ENCODE peak calls at places on chromosomes 16 and 17, in eight cellular contexts. S, H, P, Z, O, Y, N and C are unnamed samples.

GRCh38 chr16:11471548-11471947 is 115.2 kb downstream of the LITAF start:
- DNase-seq in H (no peak), O (no peak), P (no peak), Y (no peak), Z (no peak), S (no peak), N (no peak), C (no peak)

GRCh38 chr16:51359141-51359960 is 208.3 kb upstream of the SALL1 start:
- DNase-seq in O (peak; percentile 7), H (peak; percentile 19), P (no peak), Z (no peak), N (no peak), S (peak; percentile 39), Y (no peak), C (peak; percentile 34)

GRCh38 chr16:21638573-21638975 is 13.8 kb downstream of the IGSF6 start:
- DNase-seq in P (no peak), O (no peak), Z (no peak), Y (no peak), H (no peak), N (peak; percentile 78), S (peak; percentile 85), C (no peak)

GRCh38 chr16:49470550-49470949 is 96.9 kb downstream of the C16orf78 start:
- DNase-seq in O (no peak), P (no peak), Z (no peak), N (no peak), Y (no peak), H (no peak), S (no peak), C (no peak)

GRCh38 chr16:2008631-2009301 is 855 bp downstream of the ZNF598 start:
- DNase-seq in S (peak; percentile 46), N (peak; percentile 66), Z (no peak), O (no peak), H (no peak), P (no peak), Y (no peak), C (no peak)

GRCh38 chr16:54939537-54940278 is 9.0 kb downstream of the IRX5 start:
- DNase-seq in N (no peak), S (no peak), O (no peak), Z (no peak), Y (no peak), P (no peak), H (peak; percentile 72), C (no peak)

GRCh38 chr17:63698886-63699637 is 863 bp downstream of the LIMD2 start:
- DNase-seq in N (peak; percentile 23), Z (no peak), S (no peak), Y (peak; percentile 83), P (no peak), O (peak; percentile 75), H (no peak), C (peak; percentile 32)

GRCh38 chr16:17211797-17212196 is 259.0 kb downstream of the XYLT1 start:
- DNase-seq in Z (no peak), S (no peak), O (no peak), P (peak; percentile 15), Y (no peak), N (no peak), H (peak; percentile 18), C (no peak)

GRCh38 chr16:68276223-68276622 is 11.9 kb downstream of the SLC7A6 start:
- DNase-seq in H (no peak), S (no peak), O (no peak), N (no peak), Y (no peak), P (no peak), Z (no peak), C (no peak)

GRCh38 chr16:77993111-77993571 is 29.2 kb upstream of the CLEC3A start:
- DNase-seq in P (no peak), O (no peak), H (no peak), Z (peak; percentile 16), Y (no peak), S (peak; percentile 2), N (peak; percentile 5), C (no peak)

GRCh38 chr17:27296427-27296979 is 2.6 kb downstream of the WSB1 start:
- DNase-seq in N (peak; percentile 85), Y (no peak), H (no peak), P (no peak), Z (peak; percentile 44), S (peak; percentile 65), O (no peak), C (no peak)

GRCh38 chr17:38660097-38661026 is 14.4 kb downstream of the EPOP start:
- DNase-seq in P (no peak), H (no peak), N (no peak), Y (no peak), O (no peak), S (no peak), Z (no peak), C (no peak)

GRCh38 chr16:49914697-49915096 is 58.8 kb upstream of the ZNF423 start:
- DNase-seq in N (no peak), S (no peak), Z (no peak), Y (no peak), O (no peak), H (no peak), P (no peak), C (no peak)

GRCh38 chr17:20234266-20234665 is 225.1 kb downstream of the SPECC1 start:
- DNase-seq in O (no peak), Y (no peak), Z (no peak), H (no peak), N (no peak), S (no peak), P (no peak), C (no peak)

GRCh38 chr17:65797809-65798208 is 236.4 kb upstream of the AXIN2 start:
- DNase-seq in N (peak; percentile 35), H (peak; percentile 15), Y (no peak), Z (no peak), O (no peak), P (no peak), S (no peak), C (no peak)

GRCh38 chr16:22813223-22813945 is 578 bp upstream of the HS3ST2 start:
- DNase-seq in P (no peak), Z (no peak), N (peak; percentile 35), O (peak; percentile 32), H (peak; percentile 95), S (peak; percentile 53), Y (no peak), C (peak; percentile 88)

GRCh38 chr17:39699818-39700147 is at the start of gene ERBB2:
- DNase-seq in O (peak; percentile 88), P (peak; percentile 57), S (peak; percentile 76), Y (no peak), N (peak; percentile 79), H (peak; percentile 66), Z (peak; percentile 31), C (peak; percentile 42)

GRCh38 chr17:17303010-17303846 is at the start of gene NT5M:
- DNase-seq in O (peak; percentile 80), Z (no peak), H (peak; percentile 85), Y (peak; percentile 87), P (no peak), N (peak; percentile 59), S (peak; percentile 66), C (peak; percentile 66)

GRCh38 chr16:84950906-84951305 is 60.4 kb downstream of the ZDHHC7 start:
- DNase-seq in O (no peak), P (no peak), S (no peak), Z (no peak), Y (no peak), H (peak; percentile 21), N (peak; percentile 35), C (peak; percentile 31)

GRCh38 chr16:2339521-2340484 is 725 bp downstream of the ABCA3 start:
- DNase-seq in Y (peak; percentile 63), H (peak; percentile 61), S (no peak), O (peak; percentile 60), P (no peak), N (peak; percentile 13), Z (no peak), C (peak; percentile 50)

GRCh38 chr17:41098476-41098875 is 534 bp upstream of the KRTAP4-8 start:
- DNase-seq in P (no peak), S (peak; percentile 66), O (no peak), N (no peak), Z (no peak), H (no peak), Y (no peak), C (no peak)

GRCh38 chr16:87681990-87682570 is 79.8 kb downstream of the JPH3 start:
- DNase-seq in Z (peak; percentile 14), H (no peak), P (peak; percentile 10), N (peak; percentile 74), Y (no peak), O (no peak), S (peak; percentile 54), C (no peak)

GRCh38 chr16:87680272-87680644 is 78.0 kb downstream of the JPH3 start:
- DNase-seq in N (no peak), P (no peak), S (no peak), Y (no peak), O (no peak), H (no peak), Z (no peak), C (no peak)

GRCh38 chr16:87677830-87678229 is 75.5 kb downstream of the JPH3 start:
- DNase-seq in N (no peak), S (no peak), Z (no peak), Y (no peak), O (no peak), H (no peak), P (no peak), C (no peak)

GRCh38 chr16:87679593-87680271 is 77.4 kb downstream of the JPH3 start:
- DNase-seq in P (no peak), H (no peak), S (no peak), N (no peak), Z (no peak), O (no peak), Y (no peak), C (no peak)

GRCh38 chr16:87678618-87679017 is 76.3 kb downstream of the JPH3 start:
- DNase-seq in P (no peak), Z (no peak), H (no peak), Y (no peak), O (no peak), S (peak; percentile 4), N (no peak), C (no peak)
- TF ChIP-seq CTCF in P (no peak), Z (peak; percentile 28), H (no peak), Y (no peak), O (peak; percentile 8), S (no peak), N (no peak), C (no peak)

GRCh38 chr16:72995151-72995881 is 52.6 kb downstream of the ZFHX3 start:
- DNase-seq in O (peak; percentile 34), N (no peak), Z (no peak), Y (no peak), S (no peak), P (no peak), H (peak; percentile 57), C (peak; percentile 62)
- TF ChIP-seq CTCF in O (peak; percentile 44), N (peak; percentile 60), Z (peak; percentile 42), Y (no peak), S (peak; percentile 37), P (peak; percentile 68), H (peak; percentile 59), C (peak; percentile 66)

DNA sequence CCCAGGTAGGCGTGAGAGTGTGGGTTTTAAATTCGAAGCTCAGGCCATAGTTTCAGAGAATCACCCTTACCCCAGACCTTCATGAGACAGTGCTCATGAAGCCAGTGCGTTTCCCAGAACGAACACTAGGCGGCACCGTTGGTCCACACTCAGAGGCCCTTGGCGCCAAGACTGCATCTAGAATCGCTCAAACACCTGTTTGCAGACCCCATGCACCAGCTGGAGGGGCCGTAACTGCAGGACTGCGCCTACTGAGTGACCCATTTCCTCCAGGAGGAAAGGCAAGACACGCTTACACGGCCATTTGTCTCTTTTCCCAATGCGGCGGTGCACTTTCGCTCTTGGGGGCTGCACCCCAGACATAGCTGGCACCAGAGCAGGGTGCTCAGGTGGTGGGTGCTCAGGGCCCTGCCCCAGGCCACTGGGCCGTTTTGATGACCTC is 34.0 kb downstream of the ADGRG5 start:
- DNase-seq in N (peak; percentile 75), S (peak; percentile 37), P (peak; percentile 38), O (peak; percentile 81), H (peak; percentile 86), Y (peak; percentile 79), Z (no peak), C (peak; percentile 90)
- TF ChIP-seq CTCF in N (peak; percentile 99), S (peak; percentile 99), P (peak; percentile 98), O (peak; percentile 93), H (peak; percentile 98), Y (peak; percentile 99), Z (peak; percentile 85), C (peak; percentile 93)

GRCh38 chr17:15213381-15214087 is 51.6 kb downstream of the PMP22 start:
- DNase-seq in P (no peak), H (peak; percentile 15), O (no peak), Y (no peak), N (peak; percentile 55), S (no peak), Z (no peak), C (peak; percentile 29)
- TF ChIP-seq CTCF in P (peak; percentile 54), H (peak; percentile 59), O (no peak), Y (no peak), N (peak; percentile 31), S (peak; percentile 32), Z (peak; percentile 17), C (peak; percentile 63)